ENCODE peak calls at places on chromosome 7, in four cellular contexts. One of them, this sample, is unnamed.
A peak's percentile ranks its signal among the peaks of the same experiment; 100 is the strongest.

GRCh38 chr7:24908166-24908565 is 71.8 kb downstream of the OSBPL3 start:
- DNase-seq in NT2/D1: no peak
- DNase-seq in activated CD8-positive, alpha-beta memory T cell treated with anti-CD3 and anti-CD28 coated beads, Interleukin-2, amount 50 U/mL, for 48 hours: no peak
- DNase-seq in mucosa of gallbladder: no peak
- DNase-seq in this sample: no peak

GRCh38 chr7:25181537-25181936 is 46.7 kb downstream of the NPVF start:
- DNase-seq in NT2/D1: no peak
- DNase-seq in activated CD8-positive, alpha-beta memory T cell treated with anti-CD3 and anti-CD28 coated beads, Interleukin-2, amount 50 U/mL, for 48 hours: no peak
- DNase-seq in mucosa of gallbladder: no peak
- DNase-seq in this sample: no peak

GRCh38 chr7:138898255-138898654 is 82.9 kb downstream of the KIAA1549 start:
- DNase-seq in NT2/D1: no peak
- DNase-seq in activated CD8-positive, alpha-beta memory T cell treated with anti-CD3 and anti-CD28 coated beads, Interleukin-2, amount 50 U/mL, for 48 hours: no peak
- DNase-seq in mucosa of gallbladder: no peak
- DNase-seq in this sample: no peak

GRCh38 chr7:47338031-47338430 is 243.9 kb downstream of the TNS3 start:
- DNase-seq in NT2/D1: no peak
- DNase-seq in activated CD8-positive, alpha-beta memory T cell treated with anti-CD3 and anti-CD28 coated beads, Interleukin-2, amount 50 U/mL, for 48 hours: no peak
- DNase-seq in mucosa of gallbladder: no peak
- DNase-seq in this sample: no peak

GRCh38 chr7:21996641-21997040 is 50.9 kb upstream of the CDCA7L start:
- DNase-seq in NT2/D1: no peak
- DNase-seq in activated CD8-positive, alpha-beta memory T cell treated with anti-CD3 and anti-CD28 coated beads, Interleukin-2, amount 50 U/mL, for 48 hours: no peak
- DNase-seq in mucosa of gallbladder: no peak
- DNase-seq in this sample: no peak

GRCh38 chr7:26143298-26144044 is 8.5 kb upstream of the NFE2L3 start:
- DNase-seq in NT2/D1: no peak
- DNase-seq in activated CD8-positive, alpha-beta memory T cell treated with anti-CD3 and anti-CD28 coated beads, Interleukin-2, amount 50 U/mL, for 48 hours: no peak
- DNase-seq in mucosa of gallbladder: no peak
- DNase-seq in this sample: no peak

GRCh38 chr7:29561271-29561670 is 2.4 kb upstream of the PRR15 start:
- DNase-seq in NT2/D1: no peak
- DNase-seq in activated CD8-positive, alpha-beta memory T cell treated with anti-CD3 and anti-CD28 coated beads, Interleukin-2, amount 50 U/mL, for 48 hours: no peak
- DNase-seq in mucosa of gallbladder: no peak
- DNase-seq in this sample: no peak

GRCh38 chr7:113710310-113711106 is 208.3 kb downstream of the PPP1R3A start:
- DNase-seq in NT2/D1: peak; percentile 81
- DNase-seq in activated CD8-positive, alpha-beta memory T cell treated with anti-CD3 and anti-CD28 coated beads, Interleukin-2, amount 50 U/mL, for 48 hours: no peak
- DNase-seq in mucosa of gallbladder: peak; percentile 60
- DNase-seq in this sample: peak; percentile 72

GRCh38 chr7:131537581-131537980 is 18.8 kb downstream of the PODXL start:
- DNase-seq in NT2/D1: no peak
- DNase-seq in activated CD8-positive, alpha-beta memory T cell treated with anti-CD3 and anti-CD28 coated beads, Interleukin-2, amount 50 U/mL, for 48 hours: no peak
- DNase-seq in mucosa of gallbladder: no peak
- DNase-seq in this sample: no peak

GRCh38 chr7:832292-832967 is at the start of gene SUN1:
- DNase-seq in NT2/D1: no peak
- DNase-seq in activated CD8-positive, alpha-beta memory T cell treated with anti-CD3 and anti-CD28 coated beads, Interleukin-2, amount 50 U/mL, for 48 hours: peak; percentile 72
- DNase-seq in mucosa of gallbladder: no peak
- DNase-seq in this sample: no peak

GRCh38 chr7:1091019-1091643 is 3.2 kb downstream of the GPER1 start:
- DNase-seq in NT2/D1: no peak
- DNase-seq in activated CD8-positive, alpha-beta memory T cell treated with anti-CD3 and anti-CD28 coated beads, Interleukin-2, amount 50 U/mL, for 48 hours: no peak
- DNase-seq in mucosa of gallbladder: no peak
- DNase-seq in this sample: no peak

This sample was measured in HAP-1.